ENCODE peak calls at places on chromosome 1, in four cellular contexts. One of them, this sample, is unnamed.

GRCh38 chr1:26403656-26404055 is 7.0 kb upstream of the LIN28A start:
- DNase-seq in HepG2: no peak
- DNase-seq in GM12878: no peak
- DNase-seq in K562: no peak
- DNase-seq in this sample: no peak

GRCh38 chr1:161324020-161324419 is 9.8 kb downstream of the SDHC start:
- DNase-seq in HepG2: no peak
- DNase-seq in K562: no peak
- DNase-seq in GM12878: no peak
- DNase-seq in this sample: no peak

GRCh38 chr1:84377480-84378095 is 20.7 kb upstream of the DNASE2B start:
- DNase-seq in K562: peak
- DNase-seq in HepG2: no peak
- DNase-seq in GM12878: no peak
- DNase-seq in this sample: no peak

GRCh38 chr1:40740039-40740991 is 43.3 kb upstream of the KCNQ4 start:
- DNase-seq in HepG2: peak
- DNase-seq in K562: no peak
- DNase-seq in GM12878: no peak
- DNase-seq in this sample: no peak

GRCh38 chr1:219066631-219067349 is 106.9 kb upstream of the LYPLAL1 start:
- DNase-seq in GM12878: no peak
- DNase-seq in HepG2: no peak
- DNase-seq in K562: no peak
- DNase-seq in this sample: peak

GRCh38 chr1:104830534-104830933 is 1080.8 kb downstream of the AMY1C start:
- DNase-seq in GM12878: no peak
- DNase-seq in K562: no peak
- DNase-seq in HepG2: no peak
- DNase-seq in this sample: no peak

GRCh38 chr1:222347627-222348026 is 200.3 kb downstream of the HHIPL2 start:
- DNase-seq in HepG2: no peak
- DNase-seq in GM12878: no peak
- DNase-seq in K562: no peak
- DNase-seq in this sample: peak

GRCh38 chr1:18035145-18035544 is 72.5 kb upstream of the IGSF21 start:
- DNase-seq in GM12878: no peak
- DNase-seq in HepG2: no peak
- DNase-seq in K562: no peak
- DNase-seq in this sample: no peak

GRCh38 chr1:47992720-47993119 is 4.5 kb downstream of the TRABD2B start:
- DNase-seq in K562: no peak
- DNase-seq in GM12878: no peak
- DNase-seq in HepG2: no peak
- DNase-seq in this sample: no peak

GRCh38 chr1:152495066-152495675 is 15.4 kb upstream of the LCE5A start:
- DNase-seq in K562: peak
- DNase-seq in GM12878: no peak
- DNase-seq in HepG2: peak
- DNase-seq in this sample: peak

GRCh38 chr1:6075747-6076146 is 30.1 kb downstream of the KCNAB2 start:
- DNase-seq in GM12878: no peak
- DNase-seq in K562: peak
- DNase-seq in HepG2: peak
- DNase-seq in this sample: no peak

GRCh38 chr1:235127774-235128452 is 724 bp downstream of the TOMM20 start:
- DNase-seq in HepG2: no peak
- DNase-seq in GM12878: no peak
- DNase-seq in K562: peak
- DNase-seq in this sample: no peak

GRCh38 chr1:28078680-28079626 is 9.5 kb downstream of the EYA3 start:
- DNase-seq in GM12878: no peak
- DNase-seq in HepG2: peak
- DNase-seq in K562: no peak
- DNase-seq in this sample: no peak

GRCh38 chr1:180155202-180155682 is 573 bp downstream of the QSOX1 start:
- DNase-seq in K562: peak
- DNase-seq in GM12878: no peak
- DNase-seq in HepG2: no peak
- DNase-seq in this sample: no peak

GRCh38 chr1:39369568-39369967 is 121.9 kb upstream of the BMP8A start:
- DNase-seq in HepG2: no peak
- DNase-seq in GM12878: no peak
- DNase-seq in K562: no peak
- DNase-seq in this sample: no peak

GRCh38 chr1:41516168-41516961 is 31.9 kb upstream of the EDN2 start:
- DNase-seq in GM12878: no peak
- DNase-seq in HepG2: peak
- DNase-seq in K562: peak
- DNase-seq in this sample: peak

GRCh38 chr1:6347641-6348487 is 45.7 kb downstream of the ACOT7 start:
- DNase-seq in HepG2: peak
- DNase-seq in K562: peak
- DNase-seq in GM12878: no peak
- DNase-seq in this sample: peak

GRCh38 chr1:17826165-17826488 is 71.0 kb downstream of the ACTL8 start:
- DNase-seq in HepG2: peak
- DNase-seq in K562: peak
- DNase-seq in GM12878: no peak
- DNase-seq in this sample: peak

GRCh38 chr1:156908541-156908940 is 11.9 kb upstream of the LRRC71 start:
- DNase-seq in K562: no peak
- DNase-seq in HepG2: no peak
- DNase-seq in GM12878: no peak
- DNase-seq in this sample: no peak

GRCh38 chr1:186848509-186849130 is 19.9 kb downstream of the PLA2G4A start:
- DNase-seq in GM12878: no peak
- DNase-seq in K562: no peak
- DNase-seq in HepG2: peak
- DNase-seq in this sample: no peak
- H2AFZ ChIP-seq in GM12878: no peak
- H2AFZ ChIP-seq in K562: no peak
- H2AFZ ChIP-seq in HepG2: no peak
- H2AFZ ChIP-seq in this sample: no peak

GRCh38 chr1:160108888-160109662 is 6.5 kb upstream of the ATP1A2 start:
- DNase-seq in GM12878: no peak
- DNase-seq in HepG2: peak
- DNase-seq in K562: peak
- DNase-seq in this sample: peak
- TF ChIP-seq TAF1 in GM12878: no peak
- TF ChIP-seq TAF1 in HepG2: no peak
- TF ChIP-seq TAF1 in K562: no peak
- TF ChIP-seq TAF1 in this sample: no peak

GRCh38 chr1:54152696-54153095 is at the start of gene CDCP2:
- DNase-seq in GM12878: no peak
- DNase-seq in K562: no peak
- DNase-seq in HepG2: no peak
- DNase-seq in this sample: no peak

GRCh38 chr1:54156986-54157385 is 4.2 kb upstream of the CDCP2 start:
- DNase-seq in HepG2: no peak
- DNase-seq in K562: no peak
- DNase-seq in GM12878: no peak
- DNase-seq in this sample: no peak

GRCh38 chr1:54151013-54151412 is 1.8 kb downstream of the CDCP2 start:
- DNase-seq in HepG2: no peak
- DNase-seq in GM12878: no peak
- DNase-seq in K562: no peak
- DNase-seq in this sample: no peak

GRCh38 chr1:54149734-54150133 is 3.1 kb downstream of the CDCP2 start:
- DNase-seq in GM12878: no peak
- DNase-seq in HepG2: no peak
- DNase-seq in K562: no peak
- DNase-seq in this sample: no peak

DNA sequence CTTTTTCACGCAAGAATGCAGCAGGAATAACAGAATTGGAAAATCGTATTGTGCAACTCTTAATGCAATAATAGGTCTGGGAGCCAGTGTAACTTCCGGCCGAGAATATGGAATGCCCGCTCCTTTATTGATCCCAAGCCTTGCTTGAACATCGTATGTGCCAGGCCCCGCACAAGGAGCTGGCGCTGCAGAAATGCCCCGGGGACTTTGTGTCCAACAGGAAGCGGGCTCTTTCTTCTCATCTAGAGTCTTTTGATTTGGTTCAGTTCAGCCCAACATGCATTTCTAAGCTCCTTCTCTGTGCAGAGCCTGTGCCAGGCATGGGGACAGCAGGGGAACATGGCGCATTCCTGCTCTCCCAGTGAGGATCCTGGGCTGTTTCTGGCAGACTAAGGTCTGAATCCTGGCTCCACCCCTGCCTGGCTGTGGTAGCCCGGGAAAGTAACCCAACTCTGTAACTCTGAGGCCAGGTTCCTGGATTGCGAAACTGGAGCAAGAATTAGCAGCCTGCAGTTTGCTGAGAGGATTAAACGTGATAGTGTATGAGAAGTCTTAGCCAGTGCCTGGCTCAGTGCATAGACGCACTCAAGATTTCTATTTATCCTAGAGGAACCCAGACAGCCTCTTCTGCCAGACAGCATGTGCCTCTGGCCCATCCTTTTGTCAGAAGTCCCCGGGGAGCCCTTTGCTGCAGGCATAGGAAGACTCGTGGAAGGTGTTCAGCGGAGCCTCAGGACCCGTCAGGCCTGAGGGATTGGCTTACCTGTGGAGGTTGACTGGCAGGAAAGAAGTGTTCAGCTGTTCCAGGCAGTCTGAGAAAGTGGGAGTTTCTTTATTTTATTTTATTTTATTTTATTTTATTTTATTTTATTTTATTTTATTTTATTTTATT is 994 bp upstream of the CDCP2 start:
- DNase-seq in HepG2: peak
- DNase-seq in GM12878: no peak
- DNase-seq in K562: no peak
- DNase-seq in this sample: no peak
- TF ChIP-seq FOXM1 in HepG2: no peak
- TF ChIP-seq FOXM1 in GM12878: no peak
- TF ChIP-seq FOXM1 in K562: no peak
- TF ChIP-seq FOXM1 in this sample: no peak

DNA sequence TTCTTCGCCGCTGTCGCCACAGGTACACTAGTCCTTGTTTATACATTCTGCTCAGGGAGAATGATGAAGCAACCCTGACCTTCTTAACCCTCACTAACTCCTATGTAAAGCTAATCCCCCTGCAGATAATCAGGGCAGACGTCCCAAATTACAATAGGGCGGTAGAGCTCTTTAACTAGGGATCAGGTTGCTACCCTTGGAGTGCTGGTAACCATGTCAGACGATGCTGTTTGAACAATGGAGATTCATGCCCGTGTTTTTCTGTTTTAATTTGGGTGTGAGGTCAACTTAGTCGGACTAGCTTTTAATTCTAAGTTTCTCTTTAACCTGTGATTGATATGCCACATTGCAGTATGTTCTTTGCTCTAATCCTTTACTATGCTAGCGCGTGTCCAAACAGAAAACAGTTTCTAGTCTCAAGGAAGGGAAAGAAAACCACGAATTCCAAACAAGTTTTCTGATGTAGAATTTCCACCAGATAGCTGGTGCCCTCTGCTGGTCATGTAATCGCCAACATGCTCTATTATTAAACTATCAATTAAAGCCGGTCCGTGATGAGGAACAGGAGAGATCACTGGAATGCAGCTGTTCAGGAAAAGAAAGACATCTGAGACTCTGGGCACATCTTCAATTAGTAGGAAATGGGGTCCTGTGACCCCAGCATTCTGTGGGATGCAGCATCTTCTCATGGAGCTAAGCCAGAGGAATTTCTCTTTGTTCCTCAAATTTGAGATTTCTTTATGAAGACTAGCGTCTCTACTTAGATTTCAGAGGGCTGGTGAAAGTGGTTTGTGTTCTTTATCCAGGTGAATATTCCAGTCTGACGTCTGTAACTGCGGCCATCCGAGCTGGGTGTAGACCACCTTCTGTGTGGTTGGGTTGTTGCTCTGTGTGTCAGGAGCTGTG is 18.3 kb upstream of the VAMP3 start:
- DNase-seq in GM12878: no peak
- DNase-seq in HepG2: peak
- DNase-seq in K562: peak
- DNase-seq in this sample: peak
- H2AFZ ChIP-seq in GM12878: peak
- H2AFZ ChIP-seq in HepG2: no peak
- H2AFZ ChIP-seq in K562: peak
- H2AFZ ChIP-seq in this sample: peak

DNA sequence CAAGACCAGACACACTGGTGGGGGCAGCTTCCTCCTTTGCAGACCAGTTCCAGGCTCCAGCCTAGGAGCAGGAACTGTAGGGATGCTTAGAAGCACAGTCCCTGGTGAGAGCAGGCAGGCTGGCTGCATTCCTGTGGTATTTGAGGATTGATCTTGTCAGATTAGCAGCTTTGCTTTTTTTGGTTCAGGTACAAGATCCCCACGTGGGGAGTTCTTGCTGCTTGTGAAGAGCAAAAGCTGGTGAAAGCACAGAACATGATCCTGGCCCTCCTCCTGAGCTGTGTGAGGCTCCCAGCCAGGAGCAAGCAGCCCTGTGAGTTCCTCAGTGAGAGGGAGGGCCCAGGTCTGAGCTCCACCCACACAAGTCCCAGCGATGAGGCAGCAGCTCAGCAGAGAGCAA is 75.3 kb upstream of the ARTN start:
- DNase-seq in GM12878: no peak
- DNase-seq in K562: no peak
- DNase-seq in HepG2: peak
- DNase-seq in this sample: peak
- TF ChIP-seq TAF1 in GM12878: no peak
- TF ChIP-seq TAF1 in K562: no peak
- TF ChIP-seq TAF1 in HepG2: no peak
- TF ChIP-seq TAF1 in this sample: peak

DNA sequence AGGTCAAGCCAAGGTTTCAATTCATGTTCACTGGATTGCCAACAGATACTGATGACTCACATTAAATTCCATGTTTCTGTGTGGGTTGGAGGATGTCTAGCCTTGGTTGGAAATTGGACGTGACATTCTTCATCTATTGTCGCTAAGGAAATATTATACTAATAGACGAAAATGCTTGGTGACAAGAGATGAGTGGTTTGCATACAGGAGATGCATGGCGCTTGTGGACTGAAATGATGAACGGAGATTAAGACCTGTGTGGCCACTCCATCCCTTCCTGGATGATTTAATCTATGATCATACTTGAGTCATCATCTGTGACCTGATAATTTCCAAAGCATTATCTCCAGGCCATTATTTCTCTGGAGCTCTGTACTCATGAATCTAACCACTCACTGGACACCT is 97.0 kb upstream of the CD34 start:
- DNase-seq in GM12878: no peak
- DNase-seq in HepG2: no peak
- DNase-seq in K562: no peak
- DNase-seq in this sample: no peak
- TF ChIP-seq FOXM1 in GM12878: no peak
- TF ChIP-seq FOXM1 in HepG2: no peak
- TF ChIP-seq FOXM1 in K562: no peak
- TF ChIP-seq FOXM1 in this sample: peak

GRCh38 chr1:118992868-118993711 is 4.9 kb upstream of the TBX15 start:
- DNase-seq in GM12878: no peak
- DNase-seq in HepG2: no peak
- DNase-seq in K562: no peak
- DNase-seq in this sample: no peak
- H2AFZ ChIP-seq in GM12878: no peak
- H2AFZ ChIP-seq in HepG2: no peak
- H2AFZ ChIP-seq in K562: no peak
- H2AFZ ChIP-seq in this sample: no peak